ENCODE peak calls at places on chromosomes 1 and 21, in five cellular contexts. One of them, this sample, is unnamed.

GRCh38 chr1:6239950-6240768 is 3.8 kb upstream of the HES3 start:
- DNase-seq in GM12878: no peak
- DNase-seq in K562: no peak
- DNase-seq in HepG2: peak
- DNase-seq in SK-N-SH: no peak
- DNase-seq in this sample: no peak

GRCh38 chr1:31413405-31414005 is 492 bp downstream of the SERINC2 start:
- DNase-seq in SK-N-SH: peak
- DNase-seq in K562: peak
- DNase-seq in HepG2: no peak
- DNase-seq in GM12878: no peak
- DNase-seq in this sample: peak

GRCh38 chr1:226798427-226799411 is 59.6 kb upstream of the ITPKB start:
- DNase-seq in K562: peak
- DNase-seq in SK-N-SH: no peak
- DNase-seq in HepG2: no peak
- DNase-seq in GM12878: peak
- DNase-seq in this sample: no peak

GRCh38 chr1:15188678-15189077 is 35.1 kb downstream of the TMEM51 start:
- DNase-seq in SK-N-SH: no peak
- DNase-seq in HepG2: no peak
- DNase-seq in GM12878: no peak
- DNase-seq in K562: no peak
- DNase-seq in this sample: no peak

GRCh38 chr1:186708578-186709203 is 28.5 kb upstream of the PTGS2 start:
- DNase-seq in K562: no peak
- DNase-seq in GM12878: no peak
- DNase-seq in HepG2: no peak
- DNase-seq in SK-N-SH: no peak
- DNase-seq in this sample: no peak

GRCh38 chr1:104331763-104332162 is 582.1 kb downstream of the AMY1C start:
- DNase-seq in HepG2: no peak
- DNase-seq in GM12878: no peak
- DNase-seq in K562: no peak
- DNase-seq in SK-N-SH: no peak
- DNase-seq in this sample: no peak

GRCh38 chr1:235935506-235936224 is 69.0 kb upstream of the LYST start:
- DNase-seq in K562: no peak
- DNase-seq in HepG2: no peak
- DNase-seq in GM12878: no peak
- DNase-seq in SK-N-SH: no peak
- DNase-seq in this sample: no peak

GRCh38 chr1:155127105-155127671 is 488 bp upstream of the EFNA1 start:
- DNase-seq in K562: peak
- DNase-seq in GM12878: no peak
- DNase-seq in HepG2: peak
- DNase-seq in SK-N-SH: peak
- DNase-seq in this sample: peak

GRCh38 chr1:51575406-51576084 is 41.3 kb upstream of the OSBPL9 start:
- DNase-seq in GM12878: no peak
- DNase-seq in K562: peak
- DNase-seq in SK-N-SH: no peak
- DNase-seq in HepG2: no peak
- DNase-seq in this sample: peak

GRCh38 chr1:84272401-84272800 is 29.1 kb upstream of the SAMD13 start:
- DNase-seq in HepG2: no peak
- DNase-seq in K562: no peak
- DNase-seq in SK-N-SH: no peak
- DNase-seq in GM12878: no peak
- DNase-seq in this sample: no peak

GRCh38 chr1:219460561-219461511 is 152.1 kb downstream of the ZC3H11B start:
- DNase-seq in HepG2: no peak
- DNase-seq in K562: no peak
- DNase-seq in SK-N-SH: no peak
- DNase-seq in GM12878: peak
- DNase-seq in this sample: no peak

GRCh38 chr1:59556802-59557548 is 257.8 kb upstream of the HOOK1 start:
- DNase-seq in K562: no peak
- DNase-seq in GM12878: no peak
- DNase-seq in HepG2: peak
- DNase-seq in SK-N-SH: no peak
- DNase-seq in this sample: no peak

GRCh38 chr1:104084380-104084779 is 334.7 kb downstream of the AMY1C start:
- DNase-seq in K562: no peak
- DNase-seq in HepG2: no peak
- DNase-seq in GM12878: no peak
- DNase-seq in SK-N-SH: no peak
- DNase-seq in this sample: no peak

GRCh38 chr1:226349801-226350503 is 41.0 kb upstream of the LIN9 start:
- DNase-seq in K562: peak
- DNase-seq in SK-N-SH: peak
- DNase-seq in GM12878: no peak
- DNase-seq in HepG2: no peak
- DNase-seq in this sample: no peak

GRCh38 chr1:220905650-220906560 is 26.7 kb downstream of the HLX start:
- DNase-seq in HepG2: peak
- DNase-seq in SK-N-SH: no peak
- DNase-seq in K562: no peak
- DNase-seq in GM12878: no peak
- DNase-seq in this sample: no peak

GRCh38 chr1:171252482-171252881 is 4.2 kb downstream of the FMO1 start:
- DNase-seq in HepG2: no peak
- DNase-seq in GM12878: peak
- DNase-seq in SK-N-SH: no peak
- DNase-seq in K562: no peak
- DNase-seq in this sample: no peak

GRCh38 chr21:38012700-38013099 is 96.4 kb upstream of the KCNJ6 start:
- DNase-seq in HepG2: no peak
- DNase-seq in K562: no peak
- DNase-seq in GM12878: no peak
- DNase-seq in SK-N-SH: no peak
- DNase-seq in this sample: no peak

GRCh38 chr1:23611601-23612327 is 52.5 kb upstream of the ID3 start:
- DNase-seq in SK-N-SH: no peak
- DNase-seq in GM12878: no peak
- DNase-seq in HepG2: no peak
- DNase-seq in K562: no peak
- DNase-seq in this sample: no peak

GRCh38 chr1:228838717-228839500 is 103.6 kb downstream of the RHOU start:
- DNase-seq in K562: no peak
- DNase-seq in SK-N-SH: no peak
- DNase-seq in GM12878: no peak
- DNase-seq in HepG2: peak
- DNase-seq in this sample: no peak

GRCh38 chr1:10694274-10694632 is 102.2 kb downstream of the CASZ1 start:
- DNase-seq in K562: no peak
- DNase-seq in GM12878: no peak
- DNase-seq in HepG2: no peak
- DNase-seq in SK-N-SH: no peak
- DNase-seq in this sample: no peak

GRCh38 chr1:217569021-217569420 is 61.9 kb downstream of the GPATCH2 start:
- DNase-seq in GM12878: no peak
- DNase-seq in HepG2: no peak
- DNase-seq in K562: no peak
- DNase-seq in SK-N-SH: no peak
- DNase-seq in this sample: no peak

GRCh38 chr21:33984021-33984481 is 68.4 kb upstream of the ATP5PO start:
- DNase-seq in K562: no peak
- DNase-seq in GM12878: peak
- DNase-seq in HepG2: no peak
- DNase-seq in SK-N-SH: no peak
- DNase-seq in this sample: no peak

GRCh38 chr21:22223385-22223784 is 1225.2 kb downstream of the NCAM2 start:
- DNase-seq in SK-N-SH: no peak
- DNase-seq in HepG2: no peak
- DNase-seq in GM12878: peak
- DNase-seq in K562: no peak
- DNase-seq in this sample: no peak

GRCh38 chr1:81433676-81434075 is 367.1 kb upstream of the ADGRL2 start:
- DNase-seq in GM12878: no peak
- DNase-seq in SK-N-SH: no peak
- DNase-seq in HepG2: no peak
- DNase-seq in K562: no peak
- DNase-seq in this sample: no peak

GRCh38 chr1:156765664-156766063 is 1.7 kb upstream of the PRCC start:
- DNase-seq in GM12878: no peak
- DNase-seq in SK-N-SH: no peak
- DNase-seq in HepG2: no peak
- DNase-seq in K562: no peak
- DNase-seq in this sample: no peak

GRCh38 chr21:30257773-30258172 is 25.0 kb downstream of the KRTAP24-1 start:
- DNase-seq in GM12878: no peak
- DNase-seq in SK-N-SH: peak
- DNase-seq in K562: peak
- DNase-seq in HepG2: no peak
- DNase-seq in this sample: peak

GRCh38 chr1:164692420-164692819 is 133.4 kb downstream of the PBX1 start:
- DNase-seq in GM12878: no peak
- DNase-seq in SK-N-SH: no peak
- DNase-seq in K562: no peak
- DNase-seq in HepG2: no peak
- DNase-seq in this sample: no peak

GRCh38 chr1:45793942-45794604 is 9.3 kb upstream of the MAST2 start:
- DNase-seq in GM12878: no peak
- DNase-seq in K562: no peak
- DNase-seq in HepG2: peak
- DNase-seq in SK-N-SH: no peak
- DNase-seq in this sample: no peak

GRCh38 chr1:177209357-177209756 is 38.6 kb downstream of the BRINP2 start:
- DNase-seq in K562: no peak
- DNase-seq in GM12878: no peak
- DNase-seq in HepG2: no peak
- DNase-seq in SK-N-SH: no peak
- DNase-seq in this sample: peak

GRCh38 chr1:56223962-56224361 is 355.4 kb downstream of the PLPP3 start:
- DNase-seq in HepG2: no peak
- DNase-seq in K562: no peak
- DNase-seq in SK-N-SH: no peak
- DNase-seq in GM12878: no peak
- DNase-seq in this sample: no peak

GRCh38 chr1:56225964-56226594 is 353.3 kb downstream of the PLPP3 start:
- DNase-seq in SK-N-SH: no peak
- DNase-seq in HepG2: peak
- DNase-seq in K562: no peak
- DNase-seq in GM12878: no peak
- DNase-seq in this sample: no peak

DNA sequence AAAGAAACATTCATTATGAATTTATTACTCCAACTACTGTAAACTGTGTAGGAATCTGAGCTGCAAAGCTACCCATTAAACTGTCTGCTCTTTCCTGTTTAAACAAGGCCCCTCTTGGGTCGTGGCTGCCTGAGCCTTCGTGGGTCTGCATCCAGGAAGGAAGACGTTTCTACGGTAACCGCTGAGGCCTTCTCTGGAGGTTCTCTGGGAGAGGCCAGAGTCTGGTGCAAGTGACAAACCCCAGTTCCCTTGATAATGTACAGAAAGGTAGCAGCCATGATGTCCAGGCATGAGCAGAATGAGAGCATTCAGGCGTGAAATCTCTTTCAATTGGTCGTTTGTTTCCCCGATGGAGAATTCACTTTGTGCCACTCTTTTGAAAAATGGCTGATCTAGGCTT is 350.2 kb downstream of the PLPP3 start:
- DNase-seq in K562: no peak
- DNase-seq in GM12878: no peak
- DNase-seq in HepG2: no peak
- DNase-seq in SK-N-SH: no peak
- DNase-seq in this sample: no peak
- TF ChIP-seq FOXM1 in K562: no peak
- TF ChIP-seq FOXM1 in GM12878: no peak
- TF ChIP-seq FOXM1 in HepG2: no peak
- TF ChIP-seq FOXM1 in SK-N-SH: no peak
- TF ChIP-seq FOXM1 in this sample: no peak

DNA sequence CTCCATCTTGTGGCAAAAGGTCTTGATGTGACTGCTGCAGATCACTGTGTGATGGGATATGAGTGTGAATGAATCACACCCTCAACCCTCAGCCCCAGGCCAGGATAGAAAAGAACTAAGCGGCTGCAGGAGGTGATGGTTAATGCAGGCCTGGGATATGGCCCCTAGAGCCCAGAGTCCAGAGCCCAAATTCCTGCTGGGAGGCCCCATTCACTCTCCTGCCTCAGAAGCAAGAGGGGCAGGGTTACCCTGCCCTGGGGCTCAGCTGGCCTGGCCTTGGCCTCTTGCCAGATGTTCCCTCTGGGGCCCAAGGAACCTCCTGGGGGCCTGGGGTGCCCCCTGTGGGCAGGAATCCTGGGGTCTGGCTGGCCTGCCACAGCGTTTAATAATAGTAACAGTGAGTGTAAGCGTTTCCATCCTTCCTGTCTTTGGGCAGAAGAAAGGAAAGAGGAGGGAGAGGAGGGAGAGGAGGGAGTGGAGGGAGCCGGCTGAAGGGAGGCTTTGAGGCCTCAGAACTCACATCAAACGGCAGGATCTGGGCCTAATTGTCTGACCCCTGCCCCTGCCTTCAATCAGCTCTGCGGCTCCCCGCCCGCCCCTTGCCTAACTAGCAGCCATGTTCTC is 26.2 kb downstream of the DMAP1 start:
- DNase-seq in K562: peak
- DNase-seq in HepG2: peak
- DNase-seq in SK-N-SH: peak
- DNase-seq in GM12878: no peak
- DNase-seq in this sample: peak
- TF ChIP-seq FOXM1 in K562: no peak
- TF ChIP-seq FOXM1 in HepG2: no peak
- TF ChIP-seq FOXM1 in SK-N-SH: no peak
- TF ChIP-seq FOXM1 in GM12878: no peak
- TF ChIP-seq FOXM1 in this sample: no peak

GRCh38 chr21:42421018-42421793 is 17.5 kb downstream of the UBASH3A start:
- DNase-seq in GM12878: no peak
- DNase-seq in K562: no peak
- DNase-seq in SK-N-SH: no peak
- DNase-seq in HepG2: no peak
- DNase-seq in this sample: no peak

GRCh38 chr21:42423197-42423675 is 19.5 kb downstream of the UBASH3A start:
- DNase-seq in GM12878: peak
- DNase-seq in HepG2: no peak
- DNase-seq in SK-N-SH: no peak
- DNase-seq in K562: no peak
- DNase-seq in this sample: no peak

GRCh38 chr21:42423685-42424084 is 20.0 kb downstream of the UBASH3A start:
- DNase-seq in HepG2: no peak
- DNase-seq in K562: no peak
- DNase-seq in SK-N-SH: no peak
- DNase-seq in GM12878: no peak
- DNase-seq in this sample: no peak

GRCh38 chr21:42417533-42417932 is 13.8 kb downstream of the UBASH3A start:
- DNase-seq in SK-N-SH: no peak
- DNase-seq in K562: no peak
- DNase-seq in GM12878: peak
- DNase-seq in HepG2: no peak
- DNase-seq in this sample: no peak

GRCh38 chr21:42419845-42420244 is 16.1 kb downstream of the UBASH3A start:
- DNase-seq in HepG2: no peak
- DNase-seq in GM12878: no peak
- DNase-seq in K562: no peak
- DNase-seq in SK-N-SH: no peak
- DNase-seq in this sample: no peak
- TF ChIP-seq FOXM1 in HepG2: no peak
- TF ChIP-seq FOXM1 in GM12878: no peak
- TF ChIP-seq FOXM1 in K562: no peak
- TF ChIP-seq FOXM1 in SK-N-SH: no peak
- TF ChIP-seq FOXM1 in this sample: no peak

GRCh38 chr1:119808491-119808890 is 2.8 kb downstream of the REG4 start:
- DNase-seq in K562: no peak
- DNase-seq in GM12878: no peak
- DNase-seq in HepG2: no peak
- DNase-seq in SK-N-SH: no peak
- DNase-seq in this sample: no peak
- TF ChIP-seq FOXM1 in K562: no peak
- TF ChIP-seq FOXM1 in GM12878: no peak
- TF ChIP-seq FOXM1 in HepG2: no peak
- TF ChIP-seq FOXM1 in SK-N-SH: no peak
- TF ChIP-seq FOXM1 in this sample: no peak